ENCODE peak calls at places on chromosomes 3 and 15, in six cellular contexts. One of them, this sample, is unnamed.
A peak's percentile ranks its signal among the peaks of the same experiment; 100 is the strongest.

GRCh38 chr3:148075829-148076716 is 621.6 kb upstream of the AGTR1 start:
- DNase-seq in GM12878: no peak
- DNase-seq in SK-N-SH: peak; percentile 49
- DNase-seq in K562: no peak
- DNase-seq in A549: peak; percentile 62
- DNase-seq in HepG2: peak; percentile 16
- DNase-seq in this sample: peak; percentile 59

GRCh38 chr15:31727612-31728011 is 302.7 kb upstream of the CHRNA7 start:
- DNase-seq in HepG2: no peak
- DNase-seq in SK-N-SH: no peak
- DNase-seq in A549: no peak
- DNase-seq in GM12878: no peak
- DNase-seq in K562: no peak
- DNase-seq in this sample: no peak

GRCh38 chr15:77852241-77853007 is 219.7 kb upstream of the LINGO1 start:
- DNase-seq in K562: no peak
- DNase-seq in SK-N-SH: no peak
- DNase-seq in A549: no peak
- DNase-seq in GM12878: no peak
- DNase-seq in HepG2: no peak
- DNase-seq in this sample: no peak

GRCh38 chr15:67771201-67771600 is 54.1 kb upstream of the SKOR1 start:
- DNase-seq in A549: no peak
- DNase-seq in K562: peak; percentile 54
- DNase-seq in GM12878: no peak
- DNase-seq in HepG2: no peak
- DNase-seq in SK-N-SH: peak; percentile 51
- DNase-seq in this sample: no peak

GRCh38 chr3:52087728-52088127 is 31.4 kb upstream of the DUSP7 start:
- DNase-seq in K562: no peak
- DNase-seq in HepG2: no peak
- DNase-seq in SK-N-SH: no peak
- DNase-seq in GM12878: no peak
- DNase-seq in A549: no peak
- DNase-seq in this sample: no peak

GRCh38 chr3:3560566-3561336 is 238.5 kb upstream of the LRRN1 start:
- DNase-seq in HepG2: no peak
- DNase-seq in SK-N-SH: no peak
- DNase-seq in K562: no peak
- DNase-seq in GM12878: no peak
- DNase-seq in A549: no peak
- DNase-seq in this sample: peak; percentile 1

GRCh38 chr3:96480881-96481280 is 333.5 kb upstream of the EPHA6 start:
- DNase-seq in GM12878: no peak
- DNase-seq in A549: no peak
- DNase-seq in SK-N-SH: no peak
- DNase-seq in K562: no peak
- DNase-seq in HepG2: no peak
- DNase-seq in this sample: no peak

GRCh38 chr3:59266551-59266950 is 216.7 kb upstream of the CFAP20DC start:
- DNase-seq in SK-N-SH: no peak
- DNase-seq in GM12878: no peak
- DNase-seq in A549: no peak
- DNase-seq in K562: no peak
- DNase-seq in HepG2: no peak
- DNase-seq in this sample: peak; percentile 44

DNA sequence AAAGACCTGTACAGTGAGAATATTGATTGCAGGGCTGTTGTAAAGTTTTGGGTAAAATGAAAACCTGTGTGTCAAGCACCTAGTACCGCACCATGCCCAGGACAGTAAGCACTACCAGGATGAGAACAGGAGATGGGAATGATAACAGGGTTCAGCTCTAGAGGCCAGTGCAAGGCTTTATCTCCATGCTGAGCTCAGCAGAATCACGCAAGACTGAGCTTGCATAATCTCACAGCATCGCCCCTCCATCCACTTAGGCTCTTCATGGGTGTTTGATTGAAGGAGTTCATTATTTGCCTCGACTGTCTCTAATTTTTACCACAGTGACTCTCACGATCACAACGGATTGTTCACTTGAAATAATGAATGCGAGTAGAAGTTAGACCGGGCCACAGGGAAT is 2.9 kb downstream of the ATP13A5 start:
- DNase-seq in GM12878: no peak
- DNase-seq in HepG2: no peak
- DNase-seq in A549: no peak
- DNase-seq in SK-N-SH: no peak
- DNase-seq in K562: no peak
- DNase-seq in this sample: no peak
- H3K27ac ChIP-seq in GM12878: no peak overlapping the region
- H3K27ac ChIP-seq in HepG2: no peak overlapping the region
- H3K27ac ChIP-seq in A549: no peak overlapping the region
- H3K27ac ChIP-seq in SK-N-SH: no peak overlapping the region
- H3K27ac ChIP-seq in K562: no peak overlapping the region
- H3K27ac ChIP-seq in this sample: no peak overlapping the region

GRCh38 chr15:71485094-71485693 is 325.2 kb upstream of the NR2E3 start:
- DNase-seq in K562: peak; percentile 29
- DNase-seq in HepG2: no peak
- DNase-seq in A549: peak; percentile 33
- DNase-seq in SK-N-SH: peak; percentile 27
- DNase-seq in GM12878: no peak
- DNase-seq in this sample: no peak
- TF ChIP-seq SMC3 in K562: no peak
- TF ChIP-seq SMC3 in HepG2: peak; percentile 15
- TF ChIP-seq SMC3 in A549: no peak
- TF ChIP-seq SMC3 in SK-N-SH: no peak
- TF ChIP-seq SMC3 in GM12878: no peak
- TF ChIP-seq SMC3 in this sample: no peak

GRCh38 chr3:72338942-72339749 is 509.1 kb downstream of the SHQ1 start:
- DNase-seq in GM12878: peak; percentile 15
- DNase-seq in A549: peak; percentile 85
- DNase-seq in SK-N-SH: no peak
- DNase-seq in HepG2: peak; percentile 41
- DNase-seq in K562: peak; percentile 82
- DNase-seq in this sample: peak; percentile 97
- H3K27ac ChIP-seq in GM12878: no peak overlapping the region
- H3K27ac ChIP-seq in A549: peak overlapping the region; percentile 79
- H3K27ac ChIP-seq in SK-N-SH: peak overlapping the region; percentile 35
- H3K27ac ChIP-seq in HepG2: no peak overlapping the region
- H3K27ac ChIP-seq in K562: peak overlapping the region; percentile 73
- H3K27ac ChIP-seq in this sample: peak overlapping the region; percentile 27

DNA sequence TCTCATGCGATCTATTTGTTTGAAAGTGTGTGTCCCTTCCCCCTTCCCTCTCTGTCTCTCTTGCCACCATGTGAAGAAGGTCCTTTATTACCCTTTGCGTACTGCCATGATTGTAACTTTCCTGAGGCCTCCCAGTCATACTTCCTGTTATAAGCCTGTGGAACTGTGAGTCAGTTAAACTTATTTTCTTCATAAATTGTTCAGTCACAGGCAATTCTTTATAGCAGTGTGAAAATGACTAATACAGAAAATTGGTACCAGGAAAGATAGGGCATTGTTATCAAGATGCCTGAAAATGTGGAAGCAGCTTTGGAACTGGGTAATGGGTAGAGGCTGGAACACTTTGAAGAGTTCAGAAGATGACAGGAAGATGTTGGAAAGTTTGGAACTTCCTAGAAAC is 743.7 kb upstream of the NECTIN3 start:
- DNase-seq in A549: no peak
- DNase-seq in SK-N-SH: no peak
- DNase-seq in K562: no peak
- DNase-seq in GM12878: no peak
- DNase-seq in HepG2: no peak
- DNase-seq in this sample: peak; percentile 41
- TF ChIP-seq SMC3 in A549: no peak
- TF ChIP-seq SMC3 in SK-N-SH: no peak
- TF ChIP-seq SMC3 in K562: no peak
- TF ChIP-seq SMC3 in GM12878: no peak
- TF ChIP-seq SMC3 in HepG2: no peak
- TF ChIP-seq SMC3 in this sample: no peak

GRCh38 chr3:181484026-181484425 is 227.7 kb upstream of the SOX2 start:
- DNase-seq in K562: no peak
- DNase-seq in HepG2: no peak
- DNase-seq in A549: no peak
- DNase-seq in GM12878: no peak
- DNase-seq in SK-N-SH: no peak
- DNase-seq in this sample: no peak
- H3K27ac ChIP-seq in K562: no peak overlapping the region
- H3K27ac ChIP-seq in HepG2: no peak overlapping the region
- H3K27ac ChIP-seq in A549: no peak overlapping the region
- H3K27ac ChIP-seq in GM12878: no peak overlapping the region
- H3K27ac ChIP-seq in SK-N-SH: no peak overlapping the region
- H3K27ac ChIP-seq in this sample: no peak overlapping the region

GRCh38 chr3:27072943-27073725 is 296.0 kb downstream of the NEK10 start:
- DNase-seq in K562: no peak
- DNase-seq in HepG2: no peak
- DNase-seq in SK-N-SH: no peak
- DNase-seq in GM12878: no peak
- DNase-seq in A549: no peak
- DNase-seq in this sample: no peak
- TF ChIP-seq SMC3 in K562: no peak
- TF ChIP-seq SMC3 in HepG2: no peak
- TF ChIP-seq SMC3 in SK-N-SH: no peak
- TF ChIP-seq SMC3 in GM12878: no peak
- TF ChIP-seq SMC3 in A549: no peak
- TF ChIP-seq SMC3 in this sample: no peak

GRCh38 chr15:41561104-41561776 is 2.2 kb downstream of the TYRO3 start:
- DNase-seq in K562: no peak
- DNase-seq in SK-N-SH: no peak
- DNase-seq in HepG2: no peak
- DNase-seq in GM12878: no peak
- DNase-seq in A549: no peak
- DNase-seq in this sample: no peak

GRCh38 chr15:41564286-41564959 is 5.4 kb downstream of the TYRO3 start:
- DNase-seq in GM12878: no peak
- DNase-seq in SK-N-SH: peak; percentile 88
- DNase-seq in A549: no peak
- DNase-seq in HepG2: peak; percentile 78
- DNase-seq in K562: peak; percentile 70
- DNase-seq in this sample: no peak

GRCh38 chr15:41562258-41562657 is 3.2 kb downstream of the TYRO3 start:
- DNase-seq in GM12878: no peak
- DNase-seq in SK-N-SH: no peak
- DNase-seq in HepG2: no peak
- DNase-seq in K562: no peak
- DNase-seq in A549: no peak
- DNase-seq in this sample: no peak

GRCh38 chr15:41561777-41562145 is 2.7 kb downstream of the TYRO3 start:
- DNase-seq in SK-N-SH: no peak
- DNase-seq in HepG2: no peak
- DNase-seq in K562: no peak
- DNase-seq in GM12878: no peak
- DNase-seq in A549: no peak
- DNase-seq in this sample: peak; percentile 73

GRCh38 chr15:41562784-41563198 is 3.8 kb downstream of the TYRO3 start:
- DNase-seq in K562: peak; percentile 80
- DNase-seq in GM12878: no peak
- DNase-seq in HepG2: no peak
- DNase-seq in A549: no peak
- DNase-seq in SK-N-SH: no peak
- DNase-seq in this sample: peak; percentile 37
- H3K27ac ChIP-seq in K562: peak overlapping the region; percentile 63
- H3K27ac ChIP-seq in GM12878: no peak overlapping the region
- H3K27ac ChIP-seq in HepG2: no peak overlapping the region
- H3K27ac ChIP-seq in A549: no peak overlapping the region
- H3K27ac ChIP-seq in SK-N-SH: no peak overlapping the region
- H3K27ac ChIP-seq in this sample: no peak overlapping the region

DNA sequence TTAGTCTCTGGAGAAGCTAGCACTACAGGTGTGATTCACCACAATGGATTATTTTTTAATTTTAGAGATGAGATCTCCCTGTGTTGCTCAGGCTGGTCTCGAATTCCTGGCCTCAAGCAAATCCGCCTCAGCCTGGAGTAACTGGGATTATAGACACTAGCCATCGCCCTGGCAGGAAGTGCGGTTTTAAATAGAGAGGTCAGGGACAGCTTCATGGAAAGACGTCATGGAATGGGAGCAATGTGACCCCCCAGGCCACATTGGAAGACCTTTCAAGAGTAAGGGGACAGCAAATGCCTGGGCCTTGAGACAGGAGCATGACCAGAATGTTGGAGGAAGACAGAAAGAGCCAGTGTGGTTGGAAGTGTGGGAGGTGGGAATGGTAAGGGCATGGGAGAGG is 2.2 kb upstream of the ISG20 start:
- DNase-seq in GM12878: no peak
- DNase-seq in SK-N-SH: no peak
- DNase-seq in K562: no peak
- DNase-seq in A549: no peak
- DNase-seq in HepG2: no peak
- DNase-seq in this sample: peak; percentile 36
- TF ChIP-seq SMC3 in GM12878: no peak
- TF ChIP-seq SMC3 in SK-N-SH: no peak
- TF ChIP-seq SMC3 in K562: no peak
- TF ChIP-seq SMC3 in A549: no peak
- TF ChIP-seq SMC3 in HepG2: no peak
- TF ChIP-seq SMC3 in this sample: no peak